ENCODE peak calls at places on chromosomes 11 and 22, in ten cellular contexts. R, Q, E, G, P, X, W, A, S and M are unnamed samples.

GRCh38 chr11:15907806-15908205 is 448.5 kb downstream of the SOX6 start:
- DNase-seq in R (no peak), Q (no peak), E (no peak), G (no peak), P (no peak), X (no peak), W (no peak), A (no peak), S (no peak), M (no peak)

GRCh38 chr11:9980931-9981330 is 313.1 kb downstream of the SBF2 start:
- DNase-seq in R (no peak), Q (no peak), E (no peak), G (no peak), P (no peak), X (no peak), W (no peak), A (no peak), S (no peak), M (no peak)

GRCh38 chr11:2378527-2379210 is 1.6 kb downstream of the CD81 start:
- DNase-seq in R (no peak), Q (peak), E (no peak), G (no peak), P (no peak), X (no peak), W (peak), A (no peak), S (no peak), M (no peak)

GRCh38 chr11:70719516-70719915 is 321.2 kb downstream of the CTTN start:
- DNase-seq in R (no peak), Q (no peak), E (no peak), G (no peak), P (no peak), X (no peak), W (no peak), A (no peak), S (no peak), M (no peak)

GRCh38 chr11:93817426-93818348 is 32.7 kb downstream of the VSTM5 start:
- DNase-seq in R (no peak), Q (no peak), E (no peak), G (no peak), P (no peak), X (no peak), W (no peak), A (no peak), S (no peak), M (no peak)

GRCh38 chr11:17593466-17594245 is 46.6 kb downstream of the OTOG start:
- DNase-seq in R (no peak), Q (no peak), E (no peak), G (no peak), P (no peak), X (no peak), W (no peak), A (no peak), S (no peak), M (no peak)

GRCh38 chr11:131186629-131187075 is 183.8 kb upstream of the NTM start:
- DNase-seq in R (no peak), Q (no peak), E (no peak), G (no peak), P (no peak), X (no peak), W (no peak), A (no peak), S (no peak), M (peak)

GRCh38 chr11:843086-843704 is 543 bp downstream of the TSPAN4 start:
- DNase-seq in R (no peak), Q (no peak), E (no peak), G (no peak), P (no peak), X (no peak), W (peak), A (no peak), S (no peak), M (no peak)

GRCh38 chr11:95242202-95242989 is 11.4 kb upstream of the SESN3 start:
- DNase-seq in R (no peak), Q (no peak), E (no peak), G (no peak), P (no peak), X (no peak), W (no peak), A (no peak), S (no peak), M (no peak)

GRCh38 chr11:130624946-130625345 is 176.5 kb downstream of the ADAMTS15 start:
- DNase-seq in R (no peak), Q (no peak), E (no peak), G (no peak), P (no peak), X (no peak), W (no peak), A (no peak), S (peak), M (no peak)

GRCh38 chr11:82895437-82896091 is 4.7 kb downstream of the PRCP start:
- DNase-seq in R (no peak), Q (no peak), E (no peak), G (no peak), P (no peak), X (no peak), W (no peak), A (no peak), S (no peak), M (no peak)

GRCh38 chr11:85118151-85118550 is 509.0 kb downstream of the DLG2 start:
- DNase-seq in R (no peak), Q (no peak), E (no peak), G (no peak), P (no peak), X (no peak), W (no peak), A (no peak), S (no peak), M (peak)

GRCh38 chr22:20084547-20085413 is 4.7 kb downstream of the DGCR8 start:
- DNase-seq in R (no peak), Q (no peak), E (no peak), G (no peak), P (no peak), X (no peak), W (no peak), A (no peak), S (no peak), M (no peak)

GRCh38 chr11:61532136-61533038 is 23.8 kb downstream of the LRRC10B start:
- DNase-seq in R (peak), Q (peak), E (no peak), G (peak), P (peak), X (peak), W (no peak), A (peak), S (peak), M (peak)

GRCh38 chr22:44597616-44598015 is 99.6 kb upstream of the RTL6 start:
- DNase-seq in R (peak), Q (peak), E (no peak), G (no peak), P (no peak), X (no peak), W (no peak), A (no peak), S (no peak), M (no peak)

GRCh38 chr11:1198766-1199688 is 23.8 kb upstream of the MUC5B start:
- DNase-seq in R (no peak), Q (no peak), E (no peak), G (no peak), P (peak), X (no peak), W (peak), A (no peak), S (no peak), M (no peak)

GRCh38 chr11:124276081-124276480 is 19.9 kb downstream of the OR8G5 start:
- DNase-seq in R (no peak), Q (peak), E (no peak), G (no peak), P (no peak), X (no peak), W (no peak), A (no peak), S (peak), M (peak)

GRCh38 chr22:24357547-24357946 is 69.9 kb upstream of the ADORA2A start:
- DNase-seq in R (no peak), Q (peak), E (no peak), G (no peak), P (no peak), X (no peak), W (no peak), A (no peak), S (no peak), M (no peak)

GRCh38 chr11:88508808-88509581 is 171.5 kb upstream of the CTSC start:
- DNase-seq in R (no peak), Q (peak), E (no peak), G (peak), P (peak), X (no peak), W (no peak), A (no peak), S (no peak), M (no peak)

GRCh38 chr22:28442264-28442950 is 237.2 kb downstream of the TTC28 start:
- DNase-seq in R (peak), Q (peak), E (peak), G (peak), P (peak), X (peak), W (peak), A (peak), S (peak), M (peak)

GRCh38 chr11:46333129-46333947 is 13.9 kb upstream of the DGKZ start:
- DNase-seq in R (no peak), Q (no peak), E (no peak), G (peak), P (no peak), X (no peak), W (no peak), A (no peak), S (no peak), M (no peak)

GRCh38 chr11:108838804-108839128 is 173.9 kb downstream of the DDX10 start:
- DNase-seq in R (no peak), Q (no peak), E (no peak), G (no peak), P (no peak), X (no peak), W (no peak), A (no peak), S (no peak), M (no peak)

GRCh38 chr11:68386331-68386978 is 74.1 kb downstream of the LRP5 start:
- DNase-seq in R (no peak), Q (no peak), E (no peak), G (no peak), P (no peak), X (no peak), W (no peak), A (peak), S (no peak), M (no peak)

GRCh38 chr11:125572916-125573315 is 3.6 kb downstream of the EI24 start:
- DNase-seq in R (no peak), Q (no peak), E (no peak), G (no peak), P (no peak), X (no peak), W (no peak), A (no peak), S (no peak), M (no peak)

GRCh38 chr11:129190087-129190486 is 2.0 kb downstream of the ARHGAP32 start:
- DNase-seq in R (no peak), Q (peak), E (no peak), G (no peak), P (peak), X (no peak), W (no peak), A (no peak), S (no peak), M (no peak)

GRCh38 chr22:45830531-45831245 is 146.3 kb downstream of the WNT7B start:
- DNase-seq in R (no peak), Q (peak), E (no peak), G (no peak), P (no peak), X (no peak), W (no peak), A (no peak), S (peak), M (peak)

GRCh38 chr11:17751558-17751957 is 17.0 kb downstream of the KCNC1 start:
- DNase-seq in R (no peak), Q (no peak), E (no peak), G (no peak), P (no peak), X (no peak), W (no peak), A (no peak), S (no peak), M (no peak)

GRCh38 chr11:46903846-46904245 is 14.5 kb downstream of the LRP4 start:
- DNase-seq in R (peak), Q (no peak), E (peak), G (no peak), P (no peak), X (no peak), W (no peak), A (no peak), S (no peak), M (no peak)

GRCh38 chr22:33013531-33014162 is 44.5 kb downstream of the SYN3 start:
- DNase-seq in R (no peak), Q (no peak), E (no peak), G (no peak), P (no peak), X (no peak), W (no peak), A (no peak), S (no peak), M (no peak)

GRCh38 chr22:37898441-37899181 is 7.5 kb upstream of the MICALL1 start:
- DNase-seq in R (peak), Q (peak), E (peak), G (no peak), P (no peak), X (no peak), W (no peak), A (peak), S (peak), M (peak)

GRCh38 chr11:116219171-116219635 is 553.6 kb downstream of the BUD13 start:
- DNase-seq in R (peak), Q (no peak), E (peak), G (no peak), P (peak), X (no peak), W (no peak), A (no peak), S (no peak), M (no peak)

GRCh38 chr22:30503551-30503950 is 1.9 kb downstream of the SEC14L4 start:
- DNase-seq in R (no peak), Q (no peak), E (no peak), G (no peak), P (no peak), X (no peak), W (no peak), A (no peak), S (no peak), M (no peak)

GRCh38 chr11:38411149-38411548 is 1813.1 kb upstream of the RAG2 start:
- DNase-seq in R (no peak), Q (peak), E (no peak), G (no peak), P (no peak), X (no peak), W (no peak), A (no peak), S (no peak), M (no peak)